ENCODE peak calls at places on chromosomes 13 and 19, in four cellular contexts. One of them, this sample, is unnamed.

GRCh38 chr19:50198431-50199253 is 4.8 kb upstream of the MYH14 start:
- DNase-seq in H1: no peak
- DNase-seq in HepG2: no peak
- DNase-seq in K562: no peak
- DNase-seq in this sample: no peak

GRCh38 chr19:10520652-10521318 is 3.5 kb upstream of the S1PR5 start:
- DNase-seq in K562: no peak
- DNase-seq in HepG2: no peak
- DNase-seq in H1: no peak
- DNase-seq in this sample: no peak

GRCh38 chr13:48731957-48732569 is 78.3 kb downstream of the CYSLTR2 start:
- DNase-seq in H1: peak; percentile 83
- DNase-seq in HepG2: peak; percentile 11
- DNase-seq in K562: peak; percentile 55
- DNase-seq in this sample: no peak

GRCh38 chr19:2546128-2547032 is 70.5 kb downstream of the GADD45B start:
- DNase-seq in H1: peak; percentile 73
- DNase-seq in K562: no peak
- DNase-seq in HepG2: peak; percentile 88
- DNase-seq in this sample: no peak

GRCh38 chr13:90485441-90485840 is 862.0 kb upstream of the MIR17HG start:
- DNase-seq in HepG2: no peak
- DNase-seq in H1: no peak
- DNase-seq in K562: no peak
- DNase-seq in this sample: no peak

GRCh38 chr13:48068036-48068435 is 26.9 kb downstream of the MED4 start:
- DNase-seq in HepG2: peak; percentile 13
- DNase-seq in K562: no peak
- DNase-seq in H1: no peak
- DNase-seq in this sample: no peak

GRCh38 chr13:42101821-42102580 is 53.6 kb downstream of the DGKH start:
- DNase-seq in H1: no peak
- DNase-seq in K562: no peak
- DNase-seq in HepG2: no peak
- DNase-seq in this sample: no peak

GRCh38 chr13:87656311-87656710 is 14.9 kb upstream of the SLITRK5 start:
- DNase-seq in HepG2: no peak
- DNase-seq in K562: no peak
- DNase-seq in H1: no peak
- DNase-seq in this sample: no peak

GRCh38 chr19:35843676-35844481 is 8.4 kb downstream of the NPHS1 start:
- DNase-seq in H1: peak; percentile 93
- DNase-seq in K562: peak; percentile 81
- DNase-seq in HepG2: no peak
- DNase-seq in this sample: no peak

GRCh38 chr13:76871332-76871945 is 14.8 kb downstream of the KCTD12 start:
- DNase-seq in K562: no peak
- DNase-seq in HepG2: no peak
- DNase-seq in H1: no peak
- DNase-seq in this sample: no peak

GRCh38 chr13:97221989-97222700 is at the start of gene MBNL2:
- DNase-seq in H1: peak; percentile 79
- DNase-seq in HepG2: peak; percentile 90
- DNase-seq in K562: peak; percentile 89
- DNase-seq in this sample: peak; percentile 77

GRCh38 chr19:35011091-35011689 is 11.1 kb downstream of the GRAMD1A start:
- DNase-seq in H1: no peak
- DNase-seq in K562: no peak
- DNase-seq in HepG2: no peak
- DNase-seq in this sample: no peak

GRCh38 chr13:44373247-44373600 is 400 bp upstream of the SERP2 start:
- DNase-seq in K562: no peak
- DNase-seq in H1: peak; percentile 60
- DNase-seq in HepG2: no peak
- DNase-seq in this sample: no peak

GRCh38 chr19:46115396-46116109 is 8.9 kb downstream of the IGFL3 start:
- DNase-seq in HepG2: no peak
- DNase-seq in K562: no peak
- DNase-seq in H1: no peak
- DNase-seq in this sample: peak; percentile 31

GRCh38 chr13:41061914-41062837 is 867 bp downstream of the WBP4 start:
- DNase-seq in K562: no peak
- DNase-seq in H1: no peak
- DNase-seq in HepG2: no peak
- DNase-seq in this sample: no peak
- H3K27ac ChIP-seq in K562: peak overlapping the region; percentile 96
- H3K27ac ChIP-seq in H1: peak overlapping the region; percentile 93
- H3K27ac ChIP-seq in HepG2: peak overlapping the region; percentile 98
- H3K27ac ChIP-seq in this sample: peak overlapping the region; percentile 96

GRCh38 chr13:73215807-73216206 is 157.0 kb downstream of the KLF5 start:
- DNase-seq in H1: no peak
- DNase-seq in K562: no peak
- DNase-seq in HepG2: no peak
- DNase-seq in this sample: no peak
- TF ChIP-seq CBX5 in H1: no peak
- TF ChIP-seq CBX5 in K562: no peak
- TF ChIP-seq CBX5 in HepG2: no peak
- TF ChIP-seq CBX5 in this sample: no peak

GRCh38 chr19:47529018-47529742 is 14.3 kb upstream of the NAPA start:
- DNase-seq in H1: no peak
- DNase-seq in HepG2: no peak
- DNase-seq in K562: no peak
- DNase-seq in this sample: no peak

GRCh38 chr19:47526798-47527197 is 11.9 kb upstream of the NAPA start:
- DNase-seq in H1: no peak
- DNase-seq in K562: no peak
- DNase-seq in HepG2: no peak
- DNase-seq in this sample: no peak

GRCh38 chr19:47534628-47535027 is 19.8 kb upstream of the NAPA start:
- DNase-seq in HepG2: no peak
- DNase-seq in K562: no peak
- DNase-seq in H1: no peak
- DNase-seq in this sample: no peak

GRCh38 chr19:47537493-47537892 is 22.6 kb upstream of the NAPA start:
- DNase-seq in K562: no peak
- DNase-seq in HepG2: no peak
- DNase-seq in H1: no peak
- DNase-seq in this sample: no peak

GRCh38 chr19:47531640-47532387 is 17.0 kb upstream of the NAPA start:
- DNase-seq in HepG2: no peak
- DNase-seq in K562: peak; percentile 69
- DNase-seq in H1: no peak
- DNase-seq in this sample: no peak
- H3K27ac ChIP-seq in HepG2: no peak overlapping the region
- H3K27ac ChIP-seq in K562: peak overlapping the region; percentile 21
- H3K27ac ChIP-seq in H1: no peak overlapping the region
- H3K27ac ChIP-seq in this sample: no peak overlapping the region

DNA sequence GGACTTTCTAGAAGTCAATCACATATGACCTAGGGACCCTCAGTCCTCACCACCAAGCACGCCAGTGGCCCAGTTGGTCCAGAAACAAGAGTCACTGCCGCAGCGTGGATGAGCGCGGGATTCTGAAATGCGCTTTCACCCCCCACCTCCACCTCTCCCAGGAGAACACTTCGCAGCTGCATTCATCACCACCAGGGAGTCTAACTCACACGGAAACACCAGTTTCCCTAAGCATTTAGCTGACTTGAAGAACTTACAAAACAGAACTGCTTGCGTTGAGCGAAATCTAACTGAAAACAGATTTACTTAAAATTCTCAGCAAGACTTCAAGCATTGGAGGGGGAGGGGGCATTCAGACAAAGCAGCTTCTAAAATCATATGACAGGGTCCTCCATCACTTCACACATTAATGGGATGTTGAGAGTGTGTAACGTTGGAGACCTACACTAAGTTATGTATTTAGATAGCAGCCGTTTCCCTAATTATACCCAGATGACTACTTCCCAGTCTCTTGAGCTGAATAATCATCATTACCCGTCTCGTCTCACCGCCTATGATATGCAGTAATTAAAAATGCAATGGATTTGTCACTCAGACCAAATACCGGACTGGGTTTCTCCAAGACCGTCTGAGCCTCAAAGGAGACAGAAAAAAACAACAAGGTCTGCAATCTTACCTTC is 258.3 kb upstream of the IRS2 start:
- DNase-seq in HepG2: no peak
- DNase-seq in H1: no peak
- DNase-seq in K562: no peak
- DNase-seq in this sample: no peak
- TF ChIP-seq CBX5 in HepG2: no peak
- TF ChIP-seq CBX5 in H1: no peak
- TF ChIP-seq CBX5 in K562: no peak
- TF ChIP-seq CBX5 in this sample: no peak